ENCODE peak calls at places on chromosome 19, in nine cellular contexts. Y is upper lobe of left lung, Z is thyroid gland, N is breast epithelium, L is body of pancreas, S is ovary, W is lower leg skin, T is K562, J is tibial nerve. F is an unnamed sample.

GRCh38 chr19:46250057-46250456 is 20.5 kb downstream of the IGFL1 start:
- DNase-seq in T (no peak), Z (no peak), W (no peak), Y (no peak), L (no peak), J (no peak), N (no peak), S (no peak), F (no peak)

GRCh38 chr19:6718741-6719539 is 1.5 kb downstream of the C3 start:
- DNase-seq in S (peak; percentile 69), L (peak; percentile 51), N (no peak), W (no peak), Z (no peak), Y (peak; percentile 88), J (no peak), T (peak; percentile 99), F (no peak)

GRCh38 chr19:45150731-45151725 is 9.8 kb downstream of the NKPD1 start:
- DNase-seq in T (no peak), N (no peak), S (no peak), Z (no peak), W (no peak), L (no peak), J (no peak), Y (no peak), F (no peak)

GRCh38 chr19:50461066-50461875 is 15.0 kb upstream of the EMC10 start:
- DNase-seq in J (peak; percentile 33), N (peak; percentile 40), S (peak; percentile 66), L (peak; percentile 67), Y (peak; percentile 65), T (peak; percentile 78), W (peak; percentile 33), Z (peak; percentile 55), F (no peak)

GRCh38 chr19:18815673-18816072 is 16.1 kb upstream of the UPF1 start:
- DNase-seq in Z (no peak), W (no peak), T (no peak), J (no peak), N (no peak), S (no peak), L (no peak), Y (no peak), F (no peak)

GRCh38 chr19:21697171-21697570 is 70.2 kb downstream of the ZNF100 start:
- DNase-seq in Y (no peak), Z (no peak), T (no peak), S (peak; percentile 39), W (no peak), N (no peak), J (no peak), L (no peak), F (no peak)

GRCh38 chr19:19388568-19389555 is 16.6 kb upstream of the GATAD2A start:
- DNase-seq in S (no peak), J (no peak), T (no peak), Y (no peak), L (no peak), N (no peak), Z (no peak), W (no peak), F (no peak)

GRCh38 chr19:16628984-16629691 is 1.1 kb upstream of the MED26 start:
- DNase-seq in S (peak; percentile 65), W (peak; percentile 42), Z (peak; percentile 9), J (no peak), L (peak; percentile 66), Y (peak; percentile 24), N (peak; percentile 30), T (no peak), F (peak; percentile 59)

DNA sequence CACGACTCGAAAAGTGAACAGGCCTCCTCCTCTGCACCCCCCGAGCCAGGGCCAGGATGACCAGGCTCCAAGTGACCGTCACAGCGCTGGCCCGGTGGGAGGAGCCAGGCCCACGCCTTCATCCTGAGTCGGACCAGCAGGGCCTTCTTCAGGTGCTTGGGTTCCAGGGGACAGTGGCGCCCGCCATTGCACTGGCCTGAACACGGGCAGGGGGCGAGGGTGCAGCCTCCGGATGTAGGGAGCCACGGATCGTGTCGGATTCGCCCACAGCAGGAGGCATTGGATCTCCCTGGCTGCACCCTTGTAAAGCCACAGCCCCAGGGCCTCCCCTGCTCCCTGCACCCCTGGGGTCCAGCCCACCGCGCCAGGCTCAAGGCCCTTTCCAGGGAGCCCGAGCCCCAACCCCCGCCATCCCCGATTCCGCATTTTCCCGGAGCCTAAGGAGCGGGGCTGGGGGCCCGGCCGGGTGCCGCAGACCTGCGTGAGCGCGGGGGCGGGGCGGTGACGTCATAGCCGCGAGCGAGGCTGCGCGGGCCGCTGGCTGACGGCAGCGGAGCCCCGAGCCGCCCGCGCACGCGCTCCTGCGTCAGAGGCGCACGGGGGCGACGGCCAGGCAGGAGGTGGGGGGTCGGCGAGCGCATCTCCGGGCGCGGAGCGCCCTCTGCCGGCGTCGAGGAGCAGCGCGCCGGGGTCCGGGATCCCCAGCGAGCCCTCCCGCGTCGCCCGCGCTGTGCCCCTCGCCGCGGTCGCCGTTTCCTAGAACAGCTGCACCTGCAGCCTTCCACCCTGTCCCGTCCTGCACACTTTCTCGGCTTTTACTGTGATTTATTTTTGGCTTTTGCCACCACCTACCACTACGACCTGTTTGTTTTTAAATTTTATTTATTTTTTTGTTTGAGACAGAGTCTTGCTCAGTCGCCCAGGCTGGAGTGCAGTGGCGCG is 1.5 kb upstream of the ATP5F1D start:
- DNase-seq in N (peak; percentile 84), S (peak; percentile 97), Y (peak; percentile 90), J (peak; percentile 79), W (peak; percentile 69), Z (peak; percentile 89), L (peak; percentile 88), T (peak; percentile 91), F (peak; percentile 86)
- TF ChIP-seq POLR2A in N (no peak), S (no peak), Y (no peak), J (peak; percentile 77), W (no peak), Z (peak; percentile 48), L (no peak), T (peak; percentile 45), F (peak; percentile 69)

GRCh38 chr19:49442354-49442753 is 1.0 kb upstream of the SLC17A7 start:
- DNase-seq in J (peak; percentile 69), Y (no peak), Z (peak; percentile 30), T (no peak), L (peak; percentile 34), N (peak; percentile 46), W (peak; percentile 66), S (no peak), F (peak; percentile 65)
- H3K4me3 ChIP-seq in J (peak overlapping the region; percentile 53), Y (peak overlapping the region; percentile 57), Z (peak overlapping the region; percentile 57), T (peak overlapping the region; percentile 84), L (no peak overlapping the region), N (peak overlapping the region; percentile 62), W (no peak overlapping the region), S (no peak overlapping the region), F (peak overlapping the region; percentile 45)

GRCh38 chr19:41311072-41311471 is 1.1 kb downstream of the CCDC97 start:
- DNase-seq in N (no peak), L (no peak), S (no peak), J (no peak), Z (no peak), W (no peak), T (no peak), Y (no peak), F (no peak)

GRCh38 chr19:41311613-41312012 is 1.6 kb downstream of the CCDC97 start:
- DNase-seq in T (no peak), N (no peak), Y (no peak), Z (no peak), W (no peak), S (no peak), J (no peak), L (no peak), F (no peak)

GRCh38 chr19:41309225-41310030 is 544 bp upstream of the CCDC97 start:
- DNase-seq in T (no peak), N (no peak), Z (peak; percentile 56), W (peak; percentile 41), Y (no peak), L (no peak), S (no peak), J (no peak), F (no peak)

GRCh38 chr19:41308450-41309224 is 1.3 kb upstream of the CCDC97 start:
- DNase-seq in N (peak; percentile 92), T (peak; percentile 64), Y (peak; percentile 94), J (peak; percentile 99), L (peak; percentile 98), S (peak; percentile 97), W (peak; percentile 95), Z (peak; percentile 92), F (peak; percentile 95)

DNA sequence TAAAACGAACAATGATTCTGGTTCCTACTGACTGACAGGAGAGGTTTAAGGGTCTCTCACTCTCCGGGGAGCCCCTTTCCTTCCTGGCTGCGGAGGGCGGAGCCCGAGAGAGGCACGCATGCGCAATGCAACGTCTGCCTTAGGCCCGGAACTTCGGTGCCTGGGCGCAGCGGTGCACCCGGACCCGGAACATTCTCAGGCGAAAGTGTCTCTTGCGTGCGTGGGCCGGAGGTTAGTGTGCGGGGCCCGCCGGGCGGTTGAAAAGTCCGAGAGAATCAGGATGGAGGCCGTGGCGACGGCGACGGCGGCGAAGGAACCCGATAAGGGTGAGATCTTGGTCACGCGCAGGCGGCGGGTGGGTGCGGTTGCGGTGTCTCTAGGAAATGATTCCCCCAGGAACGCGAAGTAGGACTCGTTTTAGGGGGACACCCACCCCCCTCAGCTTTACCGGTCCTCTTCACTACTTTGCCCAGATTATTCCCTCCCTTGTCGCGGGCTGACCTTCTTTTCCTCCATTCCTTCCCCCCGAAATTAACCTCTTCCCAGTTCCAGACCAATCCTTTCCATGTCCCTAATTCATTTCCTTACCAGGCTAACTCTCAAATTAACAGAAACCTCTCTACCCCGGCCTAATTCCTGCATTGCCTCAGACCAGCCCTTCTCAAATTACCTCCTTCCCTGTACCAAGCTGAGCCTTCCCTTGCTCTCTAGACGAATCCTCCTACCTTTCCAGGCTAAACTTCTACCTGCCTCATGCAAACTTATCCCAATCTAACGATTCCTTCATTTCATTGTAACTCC is at the start of gene CCDC97:
- DNase-seq in T (peak; percentile 95), W (peak; percentile 78), S (peak; percentile 93), N (peak; percentile 71), L (peak; percentile 88), Y (peak; percentile 89), Z (peak; percentile 84), J (peak; percentile 70), F (peak; percentile 85)
- TF ChIP-seq POLR2A in T (peak; percentile 92), W (no peak), S (peak; percentile 59), N (peak; percentile 47), L (peak; percentile 74), Y (no peak), Z (peak; percentile 69), J (peak; percentile 67), F (peak; percentile 32)

GRCh38 chr19:58261968-58262921 is 16.5 kb upstream of the ZNF8 start:
- DNase-seq in T (no peak), L (no peak), W (no peak), Y (no peak), S (no peak), N (no peak), J (no peak), Z (no peak), F (no peak)

GRCh38 chr19:58265100-58265499 is 13.7 kb upstream of the ZNF8 start:
- DNase-seq in N (no peak), S (no peak), Z (no peak), L (no peak), Y (no peak), W (no peak), J (no peak), T (no peak), F (no peak)

GRCh38 chr19:58261600-58261967 is 17.2 kb upstream of the ZNF8 start:
- DNase-seq in T (no peak), J (no peak), W (no peak), N (no peak), L (no peak), Z (no peak), Y (no peak), S (no peak), F (no peak)

GRCh38 chr19:58268344-58268743 is 10.4 kb upstream of the ZNF8 start:
- DNase-seq in J (no peak), T (no peak), W (no peak), Z (no peak), L (no peak), N (no peak), Y (no peak), S (no peak), F (no peak)

DNA sequence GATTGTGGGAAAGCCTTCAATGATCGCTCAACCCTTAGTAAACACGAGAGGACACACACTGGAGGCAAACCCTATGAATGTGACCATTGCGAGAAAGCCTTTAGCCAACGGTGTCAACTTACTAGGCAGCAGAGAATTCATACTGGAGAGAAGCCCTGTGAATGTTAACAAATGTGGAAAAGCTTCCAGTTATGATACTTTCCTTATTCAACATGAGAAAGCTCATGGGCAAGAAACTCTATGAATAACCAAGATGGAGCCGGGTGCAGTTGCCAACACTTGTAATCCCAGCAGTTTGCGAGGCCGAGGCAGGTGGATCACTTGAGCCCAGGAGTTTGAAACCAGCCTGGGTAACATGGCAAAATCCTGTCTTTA is 15.8 kb upstream of the ZNF8 start:
- DNase-seq in L (no peak), N (no peak), T (no peak), W (no peak), Z (no peak), J (no peak), Y (no peak), S (no peak), F (no peak)
- H3K4me3 ChIP-seq in L (no peak overlapping the region), N (no peak overlapping the region), T (no peak overlapping the region), W (no peak overlapping the region), Z (no peak overlapping the region), J (no peak overlapping the region), Y (no peak overlapping the region), S (no peak overlapping the region), F (no peak overlapping the region)